ENCODE peak calls at places on chromosome 4, in seven cellular contexts. P, H, G, U, C, M and I are unnamed samples.

GRCh38 chr4:20288846-20289512 is 37.3 kb downstream of the SLIT2 start:
- DNase-seq in P (no peak), H (no peak), G (no peak), U (no peak), C (no peak), M (no peak), I (no peak)

GRCh38 chr4:90030953-90031352 is 96.2 kb upstream of the CCSER1 start:
- DNase-seq in P (peak), H (no peak), G (no peak), U (no peak), C (no peak), M (peak), I (peak)

GRCh38 chr4:24322517-24322916 is 261.8 kb downstream of the DHX15 start:
- DNase-seq in P (no peak), H (no peak), G (no peak), U (no peak), C (no peak), M (no peak), I (no peak)

GRCh38 chr4:142406917-142407501 is 439.1 kb downstream of the INPP4B start:
- DNase-seq in P (no peak), H (no peak), G (peak), U (no peak), C (no peak), M (no peak), I (no peak)

GRCh38 chr4:67886281-67886680 is 2.5 kb upstream of the TMPRSS11D start:
- DNase-seq in P (no peak), H (no peak), G (no peak), U (no peak), C (no peak), M (no peak), I (no peak)

GRCh38 chr4:159097785-159098184 is 5.1 kb upstream of the RAPGEF2 start:
- DNase-seq in P (no peak), H (no peak), G (no peak), U (no peak), C (no peak), M (peak), I (no peak)

GRCh38 chr4:77701111-77701510 is 95.5 kb downstream of the CXCL13 start:
- DNase-seq in P (no peak), H (no peak), G (no peak), U (no peak), C (no peak), M (no peak), I (no peak)

GRCh38 chr4:108313546-108314339 is 145.0 kb upstream of the LEF1 start:
- DNase-seq in P (no peak), H (no peak), G (no peak), U (no peak), C (no peak), M (peak), I (no peak)

GRCh38 chr4:140755811-140756291 is 334 bp downstream of the TBC1D9 start:
- DNase-seq in P (peak), H (peak), G (no peak), U (no peak), C (peak), M (peak), I (peak)

DNA sequence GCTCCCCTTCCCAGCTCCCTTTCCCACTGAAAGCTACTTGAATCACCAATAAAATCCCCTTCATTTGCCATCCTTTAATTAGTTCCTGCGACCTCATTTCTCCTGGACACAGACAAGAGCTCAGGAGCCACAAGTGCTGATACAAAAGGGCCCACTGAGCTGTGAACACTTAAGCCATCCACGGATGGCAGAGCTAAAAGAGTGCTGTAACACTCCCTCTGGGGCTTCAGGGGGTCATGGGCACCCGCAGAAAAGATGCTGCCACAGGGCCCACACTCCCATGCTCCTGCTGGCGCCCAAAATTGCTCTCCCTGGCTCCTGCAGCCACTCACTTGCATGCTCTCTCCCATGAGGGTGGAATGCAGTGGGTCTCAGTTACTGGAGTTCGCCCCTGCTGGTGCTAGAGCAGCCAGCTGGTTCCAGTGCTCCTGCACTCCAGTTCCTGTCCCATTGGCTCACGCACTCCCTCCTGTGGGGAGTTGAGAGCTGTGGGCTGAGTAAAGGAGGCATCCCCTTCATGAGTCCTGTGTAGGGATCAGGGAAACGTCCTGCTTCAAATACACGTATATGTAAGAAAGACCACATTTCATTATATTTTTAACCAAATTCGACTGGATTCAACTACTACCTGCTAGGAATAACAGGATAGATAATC is 1291.0 kb downstream of the ARAP2 start:
- DNase-seq in P (peak), H (no peak), G (no peak), U (no peak), C (no peak), M (peak), I (peak)
- TF ChIP-seq CTCF in P (peak), H (no peak), G (no peak), U (no peak), C (no peak), M (peak), I (peak)

DNA sequence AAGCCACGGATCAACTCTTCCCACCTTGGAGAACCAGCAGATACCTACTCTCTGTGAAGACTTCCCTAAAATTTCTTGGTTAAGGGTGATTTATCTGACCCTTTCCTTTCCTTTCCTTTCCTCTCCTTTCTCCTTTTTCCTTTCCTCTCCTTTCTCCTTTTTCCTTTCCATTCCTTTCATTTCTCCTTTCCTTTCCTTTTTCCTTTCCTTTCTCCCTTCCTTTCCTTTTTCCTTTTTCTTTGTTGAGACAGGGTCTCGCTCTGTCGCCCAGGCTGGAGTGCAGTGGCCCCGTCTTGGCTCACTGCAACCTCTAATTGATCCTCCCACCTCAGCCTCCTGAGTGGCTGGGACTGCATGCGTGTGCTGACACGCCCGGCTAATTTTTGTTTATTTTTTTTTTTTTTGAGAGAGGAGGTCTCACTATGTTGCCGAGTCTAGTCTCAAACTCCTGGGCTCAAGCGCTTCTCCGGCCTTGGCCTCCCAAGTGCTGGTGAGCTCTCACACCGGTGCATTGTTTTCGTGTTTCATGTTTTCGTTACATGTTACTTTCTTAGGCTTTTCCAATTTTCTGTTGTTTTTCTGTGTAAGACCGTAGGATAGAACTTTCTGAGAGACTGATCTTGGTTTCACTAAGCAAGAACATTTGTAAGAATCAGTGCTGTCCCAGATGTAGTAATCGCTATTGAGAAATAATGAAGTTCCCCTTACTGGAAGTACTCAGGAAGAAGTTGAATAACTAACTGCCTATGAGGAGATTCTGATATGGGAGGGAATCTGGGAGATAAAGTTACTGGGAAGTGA is 2.0 kb downstream of the TMEM165 start:
- DNase-seq in P (peak), H (no peak), G (peak), U (no peak), C (no peak), M (no peak), I (no peak)
- H3K27ac ChIP-seq in P (no peak), H (peak), G (peak), U (peak), C (peak), M (peak), I (no peak)

DNA sequence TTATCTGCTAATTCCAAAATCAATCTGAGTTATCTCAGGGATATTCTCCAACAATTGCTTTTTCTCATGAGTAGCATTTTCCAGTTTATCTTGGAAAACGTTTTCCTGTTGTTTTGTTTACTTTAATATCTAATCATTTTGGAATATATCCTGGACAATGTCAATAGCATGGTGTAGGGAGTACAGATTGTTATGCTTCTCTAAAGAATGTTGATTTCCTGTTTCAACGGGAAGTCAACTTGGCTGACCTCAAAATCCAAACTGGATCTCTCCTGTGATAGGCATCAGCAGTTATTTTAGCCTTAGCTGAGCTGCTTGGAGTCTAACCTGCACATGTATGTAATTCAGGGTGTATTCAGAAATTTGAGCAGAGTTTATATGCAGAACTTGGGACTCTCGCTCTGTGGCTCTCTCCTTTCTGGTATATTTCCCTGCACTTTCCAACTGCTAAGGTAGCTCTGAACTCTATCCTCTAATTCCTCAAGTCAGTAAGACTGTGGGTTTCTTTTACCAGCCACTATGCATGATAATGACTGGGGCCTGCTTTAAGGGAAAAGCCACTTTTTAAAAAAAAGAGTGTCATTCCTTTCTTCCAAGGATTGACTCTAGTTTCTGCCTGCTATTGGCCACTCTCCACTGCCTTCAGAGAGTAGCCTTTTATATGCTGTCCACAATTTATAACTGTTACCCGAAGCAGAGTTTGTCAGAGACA is 7.7 kb downstream of the PRSS48 start:
- DNase-seq in P (peak), H (no peak), G (no peak), U (no peak), C (no peak), M (peak), I (no peak)
- H3K4me3 ChIP-seq in P (peak), H (no peak), G (no peak), U (no peak), C (no peak), M (peak), I (no peak)

GRCh38 chr4:129641179-129641578 is 545.2 kb downstream of the C4orf33 start:
- DNase-seq in P (peak), H (no peak), G (peak), U (no peak), C (no peak), M (peak), I (peak)
- TF ChIP-seq CTCF in P (peak), H (peak), G (peak), U (peak), C (peak), M (peak), I (peak)

DNA sequence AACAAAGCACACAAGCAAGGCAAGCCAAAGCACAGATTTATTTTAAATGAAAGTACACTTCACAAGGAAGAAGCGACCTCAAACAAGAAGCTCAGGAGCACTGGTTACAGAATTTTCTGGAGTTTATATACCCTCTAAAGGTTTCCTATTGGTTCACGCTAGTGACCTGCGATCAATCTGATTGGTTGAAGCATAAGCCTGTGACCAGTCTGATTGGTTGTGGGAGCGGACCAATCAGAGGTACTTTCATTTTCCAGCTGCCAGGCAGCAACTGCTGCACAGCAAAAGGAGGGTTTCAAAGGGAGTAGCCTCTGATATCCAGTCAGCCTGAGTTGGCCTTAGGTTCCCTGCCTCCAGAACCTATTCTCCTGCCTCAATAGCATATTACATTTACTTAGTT is 4.6 kb upstream of the AREG start:
- DNase-seq in P (no peak), H (no peak), G (no peak), U (no peak), C (no peak), M (no peak), I (no peak)
- H3K27ac ChIP-seq in P (no peak), H (no peak), G (no peak), U (no peak), C (no peak), M (no peak), I (no peak)

GRCh38 chr4:185215261-185215660 is 5.9 kb downstream of the SNX25 start:
- DNase-seq in P (no peak), H (no peak), G (no peak), U (no peak), C (no peak), M (peak), I (no peak)

GRCh38 chr4:185211641-185212040 is 2.2 kb downstream of the SNX25 start:
- DNase-seq in P (no peak), H (no peak), G (no peak), U (no peak), C (no peak), M (no peak), I (no peak)

GRCh38 chr4:185213341-185213740 is 3.9 kb downstream of the SNX25 start:
- DNase-seq in P (no peak), H (no peak), G (no peak), U (no peak), C (no peak), M (no peak), I (no peak)

GRCh38 chr4:185212566-185212965 is 3.2 kb downstream of the SNX25 start:
- DNase-seq in P (no peak), H (no peak), G (no peak), U (no peak), C (no peak), M (no peak), I (no peak)

GRCh38 chr4:185213829-185214228 is 4.4 kb downstream of the SNX25 start:
- DNase-seq in P (no peak), H (no peak), G (no peak), U (no peak), C (no peak), M (no peak), I (no peak)
- H3K4me3 ChIP-seq in P (no peak), H (no peak), G (no peak), U (no peak), C (no peak), M (peak), I (no peak)

GRCh38 chr4:124018383-124019317 is 622.1 kb downstream of the SPRY1 start:
- DNase-seq in P (no peak), H (peak), G (no peak), U (no peak), C (no peak), M (peak), I (no peak)
- TF ChIP-seq CTCF in P (no peak), H (no peak), G (no peak), U (no peak), C (no peak), M (no peak), I (no peak)

GRCh38 chr4:28427306-28428085 is 1566.9 kb downstream of the STIM2 start:
- DNase-seq in P (no peak), H (no peak), G (no peak), U (no peak), C (no peak), M (no peak), I (no peak)

GRCh38 chr4:28435346-28435745 is 1574.7 kb downstream of the STIM2 start:
- DNase-seq in P (no peak), H (no peak), G (no peak), U (no peak), C (no peak), M (peak), I (no peak)

GRCh38 chr4:28436191-28437080 is 1575.8 kb downstream of the STIM2 start:
- DNase-seq in P (no peak), H (no peak), G (no peak), U (no peak), C (no peak), M (peak), I (no peak)

GRCh38 chr4:28432348-28433025 is 1571.8 kb downstream of the STIM2 start:
- DNase-seq in P (no peak), H (no peak), G (no peak), U (no peak), C (no peak), M (no peak), I (no peak)
- H3K27ac ChIP-seq in P (no peak), H (no peak), G (no peak), U (no peak), C (no peak), M (no peak), I (no peak)

DNA sequence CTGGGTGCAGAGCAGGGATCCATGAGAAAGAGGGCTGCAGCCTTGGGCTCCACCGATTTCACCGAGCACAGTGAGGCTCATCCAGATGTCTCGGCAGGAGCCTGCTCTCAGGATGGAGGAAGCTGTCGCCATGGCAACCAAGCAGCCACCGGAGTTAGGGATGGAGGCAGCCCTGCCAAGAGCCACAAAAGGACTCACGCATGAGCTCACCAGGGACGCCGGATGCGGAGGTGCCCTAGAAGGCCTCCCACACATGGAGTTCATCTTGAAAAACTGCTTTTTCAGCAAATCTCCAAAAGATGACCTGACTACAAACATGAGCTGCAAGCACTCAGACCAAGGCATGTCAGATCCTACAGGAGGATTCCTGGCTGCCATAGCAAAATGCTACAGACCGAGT is 90.7 kb downstream of the WFS1 start:
- DNase-seq in P (peak), H (peak), G (no peak), U (no peak), C (peak), M (peak), I (no peak)
- H3K4me3 ChIP-seq in P (no peak), H (no peak), G (no peak), U (no peak), C (no peak), M (no peak), I (no peak)